ENCODE peak calls at places on chromosome 20, in eight cellular contexts. L is upper lobe of left lung, A is ovary, Z is A549, Y is stomach, N is H1, H is K562, T is transverse colon. E is an unnamed sample.

GRCh38 chr20:62148908-62149314 is 5.3 kb downstream of the SS18L1 start:
- DNase-seq in L (peak), A (no peak), Z (no peak), Y (no peak), N (no peak), H (no peak), T (no peak), E (no peak)

GRCh38 chr20:57993738-57994431 is 234.6 kb downstream of the ANKRD60 start:
- DNase-seq in L (no peak), A (no peak), Z (no peak), Y (no peak), N (no peak), H (no peak), T (no peak), E (no peak)

GRCh38 chr20:63246490-63247284 is 7.6 kb downstream of the NKAIN4 start:
- DNase-seq in L (peak), A (no peak), Z (no peak), Y (no peak), N (peak), H (no peak), T (no peak), E (no peak)

GRCh38 chr20:20685635-20686034 is 26.8 kb downstream of the RALGAPA2 start:
- DNase-seq in L (no peak), A (no peak), Z (no peak), Y (no peak), N (no peak), H (no peak), T (no peak), E (no peak)

GRCh38 chr20:11128131-11128831 is 454.5 kb upstream of the JAG1 start:
- DNase-seq in L (no peak), A (no peak), Z (no peak), Y (no peak), N (no peak), H (no peak), T (no peak), E (no peak)

GRCh38 chr20:51740838-51741237 is 27.4 kb downstream of the ATP9A start:
- DNase-seq in L (no peak), A (no peak), Z (no peak), Y (no peak), N (no peak), H (no peak), T (no peak), E (no peak)

GRCh38 chr20:17622086-17622850 is 52.4 kb downstream of the DSTN start:
- DNase-seq in L (no peak), A (no peak), Z (no peak), Y (peak), N (no peak), H (no peak), T (peak), E (no peak)

GRCh38 chr20:8156603-8157079 is 24.6 kb downstream of the PLCB1 start:
- DNase-seq in L (no peak), A (no peak), Z (peak), Y (no peak), N (no peak), H (no peak), T (no peak), E (no peak)

GRCh38 chr20:51128198-51128597 is 105.3 kb upstream of the KCNG1 start:
- DNase-seq in L (no peak), A (no peak), Z (peak), Y (no peak), N (no peak), H (no peak), T (no peak), E (no peak)

GRCh38 chr20:9634327-9634726 is 119.9 kb downstream of the LAMP5 start:
- DNase-seq in L (no peak), A (no peak), Z (no peak), Y (no peak), N (no peak), H (no peak), T (no peak), E (no peak)

GRCh38 chr20:50873518-50873959 is 57.7 kb downstream of the ADNP start:
- DNase-seq in L (no peak), A (no peak), Z (no peak), Y (no peak), N (no peak), H (no peak), T (no peak), E (no peak)

GRCh38 chr20:9353916-9354276 is 160.5 kb upstream of the LAMP5 start:
- DNase-seq in L (no peak), A (no peak), Z (no peak), Y (no peak), N (no peak), H (no peak), T (no peak), E (no peak)

GRCh38 chr20:4861961-4862360 is 139.3 kb downstream of the SLC23A2 start:
- DNase-seq in L (no peak), A (no peak), Z (no peak), Y (no peak), N (no peak), H (no peak), T (no peak), E (no peak)

GRCh38 chr20:59665656-59666555 is 61.6 kb downstream of the PHACTR3 start:
- DNase-seq in L (no peak), A (no peak), Z (no peak), Y (no peak), N (no peak), H (no peak), T (no peak), E (no peak)

GRCh38 chr20:62437985-62438384 is 10.6 kb upstream of the RBBP8NL start:
- DNase-seq in L (peak), A (no peak), Z (no peak), Y (no peak), N (no peak), H (no peak), T (no peak), E (no peak)

GRCh38 chr20:5480824-5481600 is 164.3 kb upstream of the PROKR2 start:
- DNase-seq in L (no peak), A (no peak), Z (no peak), Y (no peak), N (no peak), H (no peak), T (peak), E (no peak)

GRCh38 chr20:25750765-25751696 is 54.4 kb upstream of the ZNF337 start:
- DNase-seq in L (peak), A (peak), Z (peak), Y (peak), N (no peak), H (peak), T (peak), E (no peak)

GRCh38 chr20:61314326-61315010 is 62.4 kb downstream of the CDH4 start:
- DNase-seq in L (no peak), A (no peak), Z (no peak), Y (no peak), N (no peak), H (no peak), T (no peak), E (no peak)

GRCh38 chr20:63957004-63957689 is 931 bp upstream of the UCKL1 start:
- DNase-seq in L (peak), A (peak), Z (peak), Y (peak), N (peak), H (peak), T (peak), E (peak)

GRCh38 chr20:61767776-61768494 is 297.7 kb downstream of the TAF4 start:
- DNase-seq in L (no peak), A (no peak), Z (no peak), Y (no peak), N (no peak), H (no peak), T (no peak), E (peak)

DNA sequence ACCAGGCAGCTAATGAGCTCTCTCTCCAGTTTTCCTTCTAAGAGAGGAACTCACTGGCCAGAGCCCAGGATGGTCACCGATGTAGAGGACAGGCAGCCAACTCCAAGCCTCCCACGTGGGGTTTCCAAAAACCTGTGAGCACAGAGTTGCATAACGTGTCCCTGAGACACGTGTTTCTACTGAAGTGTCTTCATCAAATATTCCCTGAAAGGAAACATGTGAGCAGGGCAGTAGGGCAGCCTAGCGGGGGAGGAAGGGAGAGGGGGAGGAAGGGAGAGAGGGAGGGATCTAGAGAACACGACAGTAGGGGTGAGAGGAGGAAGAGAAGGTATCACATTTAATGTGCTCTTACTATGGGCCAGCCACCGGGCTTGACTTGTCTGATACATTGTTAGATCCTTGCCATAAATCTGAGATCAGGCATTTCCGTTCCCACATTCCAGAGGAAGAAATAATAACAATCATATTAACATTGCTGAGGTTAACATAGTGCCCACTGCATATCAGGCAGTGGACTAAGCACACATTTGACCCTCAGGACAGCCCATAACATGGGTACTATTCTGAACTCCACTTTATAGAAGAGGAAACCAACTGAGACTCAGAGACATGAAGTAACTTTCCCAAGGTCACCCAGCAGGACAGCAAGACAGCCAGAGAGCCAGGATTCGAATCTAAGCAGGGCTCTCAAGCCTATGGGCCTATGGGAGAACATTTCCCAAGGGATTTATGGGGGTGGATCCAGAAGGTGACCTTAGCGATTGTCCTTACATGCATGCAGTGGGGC is 4.5 kb upstream of the SYS1 start:
- DNase-seq in L (no peak), A (peak), Z (no peak), Y (peak), N (no peak), H (no peak), T (peak), E (peak)
- H3K27ac ChIP-seq in L (peak), A (peak), Z (peak), Y (peak), N (no peak), H (peak), T (peak), E (peak)

GRCh38 chr20:1334370-1334731 is 5.4 kb upstream of the SDCBP2 start:
- DNase-seq in L (no peak), A (peak), Z (no peak), Y (no peak), N (peak), H (no peak), T (no peak), E (no peak)

GRCh38 chr20:1334761-1335160 is 5.8 kb upstream of the SDCBP2 start:
- DNase-seq in L (no peak), A (peak), Z (peak), Y (no peak), N (peak), H (peak), T (no peak), E (peak)

GRCh38 chr20:1336699-1337387 is 7.9 kb upstream of the SDCBP2 start:
- DNase-seq in L (peak), A (peak), Z (no peak), Y (peak), N (peak), H (no peak), T (peak), E (peak)

GRCh38 chr20:1337441-1337840 is 8.5 kb upstream of the SDCBP2 start:
- DNase-seq in L (no peak), A (no peak), Z (no peak), Y (no peak), N (peak), H (no peak), T (no peak), E (peak)

GRCh38 chr20:1335961-1336698 is 7.2 kb upstream of the SDCBP2 start:
- DNase-seq in L (no peak), A (no peak), Z (no peak), Y (no peak), N (peak), H (no peak), T (no peak), E (peak)
- TF ChIP-seq EP300 in L (no peak), A (no peak), Z (no peak), Y (no peak), N (no peak), H (no peak), T (no peak), E (no peak)

DNA sequence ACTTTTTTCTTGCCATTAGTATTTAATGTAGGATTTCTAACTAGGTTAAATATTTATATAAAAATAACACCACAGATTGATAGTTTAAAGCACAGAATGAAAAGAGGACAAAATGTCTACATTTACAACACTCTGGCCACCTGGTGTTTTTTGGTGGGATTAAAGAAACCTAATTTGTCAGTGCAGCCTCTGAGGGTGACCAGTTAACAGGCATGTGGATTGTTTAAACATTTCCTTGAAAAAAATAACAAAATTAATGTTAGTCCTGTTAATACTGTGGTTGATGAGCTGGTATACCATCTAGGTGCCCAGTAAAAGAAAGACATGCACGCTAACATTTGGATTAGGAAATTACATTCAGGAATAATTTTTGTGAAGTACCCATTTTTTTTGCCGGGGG is 8.8 kb downstream of the SLC9A8 start:
- DNase-seq in L (no peak), A (no peak), Z (no peak), Y (no peak), N (no peak), H (no peak), T (no peak), E (no peak)
- TF ChIP-seq CTCF in L (no peak), A (no peak), Z (no peak), Y (no peak), N (no peak), H (no peak), T (no peak), E (no peak)

GRCh38 chr20:49262444-49262843 is 15.4 kb downstream of the ZNFX1 start:
- DNase-seq in L (no peak), A (no peak), Z (no peak), Y (no peak), N (no peak), H (no peak), T (no peak), E (no peak)

GRCh38 chr20:49268600-49269365 is 9.1 kb downstream of the ZNFX1 start:
- DNase-seq in L (no peak), A (no peak), Z (no peak), Y (no peak), N (no peak), H (no peak), T (no peak), E (no peak)

GRCh38 chr20:49270177-49270576 is 7.7 kb downstream of the ZNFX1 start:
- DNase-seq in L (no peak), A (no peak), Z (no peak), Y (no peak), N (no peak), H (no peak), T (no peak), E (no peak)

GRCh38 chr20:49270736-49271135 is 7.1 kb downstream of the ZNFX1 start:
- DNase-seq in L (no peak), A (no peak), Z (no peak), Y (no peak), N (no peak), H (no peak), T (no peak), E (no peak)

DNA sequence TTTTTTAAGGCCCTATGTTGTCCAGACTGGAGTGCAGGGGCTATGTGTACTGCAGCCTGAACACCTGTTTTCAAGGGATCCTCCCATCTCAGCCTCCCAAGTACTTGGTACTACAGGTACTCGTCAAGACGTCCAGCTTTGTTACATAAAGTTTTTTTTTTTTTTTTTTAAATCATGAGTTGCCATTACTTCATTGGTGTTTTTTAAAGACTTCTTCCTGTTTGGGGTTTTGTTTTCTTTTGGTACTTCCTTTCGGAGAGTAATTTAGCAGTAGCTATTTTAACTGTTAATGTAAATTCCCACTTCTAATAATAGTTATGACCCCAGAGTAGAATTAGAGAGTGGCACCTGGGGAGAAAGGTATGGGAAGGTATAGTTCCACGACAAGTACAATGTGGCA is 10.5 kb downstream of the ZNFX1 start:
- DNase-seq in L (no peak), A (no peak), Z (no peak), Y (no peak), N (no peak), H (no peak), T (no peak), E (no peak)
- H3K27ac ChIP-seq in L (peak), A (no peak), Z (no peak), Y (peak), N (no peak), H (no peak), T (no peak), E (no peak)

DNA sequence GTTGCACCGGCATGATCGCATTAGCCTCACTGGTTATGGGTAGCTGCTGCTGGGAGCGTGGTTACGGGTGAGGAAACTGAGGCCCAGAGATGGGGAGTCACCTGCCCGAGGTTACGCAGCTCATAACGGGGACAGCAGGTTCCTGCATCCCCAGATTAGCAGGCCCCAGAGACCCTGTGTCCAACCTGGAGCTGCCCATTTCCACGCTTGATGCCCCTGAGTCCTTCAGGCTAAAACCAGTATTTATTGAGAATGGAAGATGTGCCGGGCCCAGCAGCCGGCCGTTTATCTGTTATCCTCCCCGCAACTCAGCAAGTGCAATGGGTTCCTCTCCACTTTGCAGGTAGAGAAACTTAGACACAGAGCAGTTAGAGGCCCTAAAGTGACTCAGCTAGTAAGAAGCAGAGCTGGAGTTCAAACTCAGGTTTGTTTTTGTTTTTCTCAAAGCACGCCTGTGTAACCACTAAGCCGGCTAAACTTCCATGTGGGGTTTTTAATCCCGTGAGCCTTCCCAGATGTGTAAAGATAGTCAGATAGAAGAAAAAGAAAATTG is 681 bp downstream of the PFDN4 start:
- DNase-seq in L (no peak), A (no peak), Z (peak), Y (no peak), N (no peak), H (peak), T (no peak), E (peak)
- TF ChIP-seq EP300 in L (no peak), A (no peak), Z (no peak), Y (no peak), N (no peak), H (no peak), T (no peak), E (no peak)